ENCODE peak calls at places on chromosomes 11 and 22, in eight cellular contexts. One of them, this sample, is unnamed.

GRCh38 chr11:95888852-95889251 is 35.1 kb downstream of the MTMR2 start:
- DNase-seq in posterior vena cava: no peak
- DNase-seq in caudate nucleus: no peak
- DNase-seq in cerebellum: no peak
- DNase-seq in NCI-H1105 treated with DMSO at 0.1 percent for 48 hours: no peak
- DNase-seq in WERI-Rb-1: no peak
- DNase-seq in CD8-positive, alpha-beta memory T cell: no peak
- DNase-seq in SJCRH30: no peak
- DNase-seq in this sample: no peak

GRCh38 chr11:62611705-62612365 is 740 bp downstream of the EML3 start:
- DNase-seq in posterior vena cava: peak
- DNase-seq in caudate nucleus: peak
- DNase-seq in cerebellum: peak
- DNase-seq in NCI-H1105 treated with DMSO at 0.1 percent for 48 hours: peak
- DNase-seq in WERI-Rb-1: peak
- DNase-seq in CD8-positive, alpha-beta memory T cell: peak
- DNase-seq in SJCRH30: peak
- DNase-seq in this sample: peak

GRCh38 chr11:101348786-101349185 is 219.2 kb upstream of the PGR start:
- DNase-seq in posterior vena cava: no peak
- DNase-seq in caudate nucleus: no peak
- DNase-seq in cerebellum: no peak
- DNase-seq in NCI-H1105 treated with DMSO at 0.1 percent for 48 hours: no peak
- DNase-seq in WERI-Rb-1: no peak
- DNase-seq in CD8-positive, alpha-beta memory T cell: no peak
- DNase-seq in SJCRH30: no peak
- DNase-seq in this sample: no peak

GRCh38 chr22:27534720-27535125 is 266.8 kb downstream of the MN1 start:
- DNase-seq in posterior vena cava: no peak
- DNase-seq in caudate nucleus: no peak
- DNase-seq in cerebellum: no peak
- DNase-seq in NCI-H1105 treated with DMSO at 0.1 percent for 48 hours: no peak
- DNase-seq in WERI-Rb-1: no peak
- DNase-seq in CD8-positive, alpha-beta memory T cell: no peak
- DNase-seq in SJCRH30: no peak
- DNase-seq in this sample: peak

GRCh38 chr11:83241291-83241946 is 44.7 kb downstream of the CCDC90B start:
- DNase-seq in posterior vena cava: no peak
- DNase-seq in caudate nucleus: no peak
- DNase-seq in cerebellum: peak
- DNase-seq in NCI-H1105 treated with DMSO at 0.1 percent for 48 hours: peak
- DNase-seq in WERI-Rb-1: peak
- DNase-seq in CD8-positive, alpha-beta memory T cell: no peak
- DNase-seq in SJCRH30: peak
- DNase-seq in this sample: peak

GRCh38 chr11:75350743-75351540 is 519 bp downstream of the ARRB1 start:
- DNase-seq in posterior vena cava: peak
- DNase-seq in caudate nucleus: no peak
- DNase-seq in cerebellum: peak
- DNase-seq in NCI-H1105 treated with DMSO at 0.1 percent for 48 hours: no peak
- DNase-seq in WERI-Rb-1: peak
- DNase-seq in CD8-positive, alpha-beta memory T cell: peak
- DNase-seq in SJCRH30: peak
- DNase-seq in this sample: peak

GRCh38 chr22:35785181-35785923 is 67.7 kb downstream of the APOL5 start:
- DNase-seq in posterior vena cava: no peak
- DNase-seq in caudate nucleus: no peak
- DNase-seq in cerebellum: no peak
- DNase-seq in NCI-H1105 treated with DMSO at 0.1 percent for 48 hours: no peak
- DNase-seq in WERI-Rb-1: no peak
- DNase-seq in CD8-positive, alpha-beta memory T cell: no peak
- DNase-seq in SJCRH30: no peak
- DNase-seq in this sample: no peak

GRCh38 chr11:12777208-12777874 is 103.1 kb downstream of the TEAD1 start:
- DNase-seq in posterior vena cava: no peak
- DNase-seq in caudate nucleus: no peak
- DNase-seq in cerebellum: no peak
- DNase-seq in NCI-H1105 treated with DMSO at 0.1 percent for 48 hours: peak
- DNase-seq in WERI-Rb-1: no peak
- DNase-seq in CD8-positive, alpha-beta memory T cell: no peak
- DNase-seq in SJCRH30: peak
- DNase-seq in this sample: peak

GRCh38 chr22:49010086-49010863 is 817.4 kb downstream of the BRD1 start:
- DNase-seq in posterior vena cava: peak
- DNase-seq in caudate nucleus: no peak
- DNase-seq in cerebellum: no peak
- DNase-seq in NCI-H1105 treated with DMSO at 0.1 percent for 48 hours: no peak
- DNase-seq in WERI-Rb-1: peak
- DNase-seq in CD8-positive, alpha-beta memory T cell: no peak
- DNase-seq in SJCRH30: no peak
- DNase-seq in this sample: peak

GRCh38 chr11:114135737-114136151 is 76.2 kb downstream of the ZBTB16 start:
- DNase-seq in posterior vena cava: no peak
- DNase-seq in caudate nucleus: no peak
- DNase-seq in cerebellum: no peak
- DNase-seq in NCI-H1105 treated with DMSO at 0.1 percent for 48 hours: no peak
- DNase-seq in WERI-Rb-1: no peak
- DNase-seq in CD8-positive, alpha-beta memory T cell: no peak
- DNase-seq in SJCRH30: no peak
- DNase-seq in this sample: peak